ENCODE peak calls at places on chromosomes 16 and 17, in ten cellular contexts. One of them, this sample, is unnamed.
A peak's percentile ranks its signal among the peaks of the same experiment; 100 is the strongest.

GRCh38 chr17:37541880-37542675 is 52.4 kb downstream of the DUSP14 start:
- DNase-seq in hepatocyte: no peak
- DNase-seq in PC-3: no peak
- DNase-seq in psoas muscle: no peak
- DNase-seq in coronary artery: no peak
- DNase-seq in gastrocnemius medialis: no peak
- DNase-seq in esophagus muscularis mucosa: no peak
- DNase-seq in caudate nucleus: no peak
- DNase-seq in dorsolateral prefrontal cortex: no peak
- DNase-seq in heart right ventricle: no peak
- DNase-seq in this sample: no peak

GRCh38 chr16:14324581-14324980 is 253.5 kb downstream of the MRTFB start:
- DNase-seq in esophagus muscularis mucosa: no peak
- DNase-seq in psoas muscle: no peak
- DNase-seq in hepatocyte: peak; percentile 58
- DNase-seq in caudate nucleus: no peak
- DNase-seq in gastrocnemius medialis: no peak
- DNase-seq in PC-3: no peak
- DNase-seq in coronary artery: no peak
- DNase-seq in dorsolateral prefrontal cortex: no peak
- DNase-seq in heart right ventricle: no peak
- DNase-seq in this sample: no peak

GRCh38 chr17:81095608-81095888 is 60.6 kb downstream of the BAIAP2 start:
- DNase-seq in gastrocnemius medialis: no peak
- DNase-seq in PC-3: no peak
- DNase-seq in heart right ventricle: no peak
- DNase-seq in esophagus muscularis mucosa: no peak
- DNase-seq in psoas muscle: no peak
- DNase-seq in caudate nucleus: no peak
- DNase-seq in hepatocyte: no peak
- DNase-seq in coronary artery: no peak
- DNase-seq in dorsolateral prefrontal cortex: no peak
- DNase-seq in this sample: no peak

GRCh38 chr16:17419266-17419665 is 51.5 kb downstream of the XYLT1 start:
- DNase-seq in dorsolateral prefrontal cortex: no peak
- DNase-seq in heart right ventricle: no peak
- DNase-seq in esophagus muscularis mucosa: no peak
- DNase-seq in hepatocyte: no peak
- DNase-seq in gastrocnemius medialis: no peak
- DNase-seq in psoas muscle: no peak
- DNase-seq in coronary artery: no peak
- DNase-seq in PC-3: no peak
- DNase-seq in caudate nucleus: no peak
- DNase-seq in this sample: no peak

GRCh38 chr17:78875738-78876597 is 27.0 kb downstream of the CEP295NL start:
- DNase-seq in caudate nucleus: no peak
- DNase-seq in hepatocyte: no peak
- DNase-seq in gastrocnemius medialis: no peak
- DNase-seq in PC-3: peak; percentile 52
- DNase-seq in esophagus muscularis mucosa: no peak
- DNase-seq in coronary artery: no peak
- DNase-seq in dorsolateral prefrontal cortex: no peak
- DNase-seq in heart right ventricle: no peak
- DNase-seq in psoas muscle: no peak
- DNase-seq in this sample: no peak

GRCh38 chr16:23465179-23465578 is 12.2 kb upstream of the COG7 start:
- DNase-seq in gastrocnemius medialis: no peak
- DNase-seq in esophagus muscularis mucosa: no peak
- DNase-seq in hepatocyte: no peak
- DNase-seq in dorsolateral prefrontal cortex: no peak
- DNase-seq in psoas muscle: no peak
- DNase-seq in caudate nucleus: no peak
- DNase-seq in PC-3: no peak
- DNase-seq in coronary artery: no peak
- DNase-seq in heart right ventricle: no peak
- DNase-seq in this sample: no peak

GRCh38 chr16:349211-349610 is 3.3 kb downstream of the AXIN1 start:
- DNase-seq in caudate nucleus: no peak
- DNase-seq in gastrocnemius medialis: no peak
- DNase-seq in psoas muscle: no peak
- DNase-seq in coronary artery: no peak
- DNase-seq in heart right ventricle: no peak
- DNase-seq in esophagus muscularis mucosa: no peak
- DNase-seq in hepatocyte: no peak
- DNase-seq in dorsolateral prefrontal cortex: no peak
- DNase-seq in PC-3: no peak
- DNase-seq in this sample: no peak

GRCh38 chr16:58678716-58679115 is 5.9 kb downstream of the SLC38A7 start:
- DNase-seq in hepatocyte: no peak
- DNase-seq in dorsolateral prefrontal cortex: peak; percentile 67
- DNase-seq in gastrocnemius medialis: no peak
- DNase-seq in heart right ventricle: peak; percentile 52
- DNase-seq in esophagus muscularis mucosa: no peak
- DNase-seq in caudate nucleus: peak; percentile 4
- DNase-seq in coronary artery: no peak
- DNase-seq in PC-3: peak; percentile 44
- DNase-seq in psoas muscle: peak; percentile 39
- DNase-seq in this sample: no peak

GRCh38 chr17:41935641-41936040 is 5.2 kb downstream of the ODAD4 start:
- DNase-seq in PC-3: no peak
- DNase-seq in dorsolateral prefrontal cortex: no peak
- DNase-seq in esophagus muscularis mucosa: no peak
- DNase-seq in hepatocyte: no peak
- DNase-seq in caudate nucleus: no peak
- DNase-seq in gastrocnemius medialis: no peak
- DNase-seq in coronary artery: no peak
- DNase-seq in heart right ventricle: no peak
- DNase-seq in psoas muscle: no peak
- DNase-seq in this sample: no peak

GRCh38 chr16:1884155-1884760 is 12.3 kb upstream of the MEIOB start:
- DNase-seq in heart right ventricle: no peak
- DNase-seq in esophagus muscularis mucosa: no peak
- DNase-seq in psoas muscle: no peak
- DNase-seq in hepatocyte: no peak
- DNase-seq in coronary artery: no peak
- DNase-seq in PC-3: peak; percentile 34
- DNase-seq in dorsolateral prefrontal cortex: no peak
- DNase-seq in gastrocnemius medialis: no peak
- DNase-seq in caudate nucleus: no peak
- DNase-seq in this sample: no peak

GRCh38 chr17:47694818-47695663 is 1.1 kb downstream of the TBKBP1 start:
- DNase-seq in hepatocyte: peak; percentile 71
- DNase-seq in psoas muscle: peak; percentile 76
- DNase-seq in heart right ventricle: peak; percentile 77
- DNase-seq in caudate nucleus: peak; percentile 35
- DNase-seq in esophagus muscularis mucosa: no peak
- DNase-seq in PC-3: peak; percentile 50
- DNase-seq in coronary artery: no peak
- DNase-seq in gastrocnemius medialis: peak; percentile 48
- DNase-seq in dorsolateral prefrontal cortex: no peak
- DNase-seq in this sample: peak; percentile 68

GRCh38 chr16:71883193-71883848 is 661 bp downstream of the ZNF821 start:
- DNase-seq in heart right ventricle: peak; percentile 46
- DNase-seq in caudate nucleus: peak; percentile 47
- DNase-seq in psoas muscle: no peak
- DNase-seq in dorsolateral prefrontal cortex: no peak
- DNase-seq in coronary artery: no peak
- DNase-seq in hepatocyte: peak; percentile 72
- DNase-seq in esophagus muscularis mucosa: no peak
- DNase-seq in PC-3: peak; percentile 30
- DNase-seq in gastrocnemius medialis: no peak
- DNase-seq in this sample: peak; percentile 33

GRCh38 chr17:36524428-36524876 is 10.2 kb downstream of the MYO19 start:
- DNase-seq in gastrocnemius medialis: no peak
- DNase-seq in dorsolateral prefrontal cortex: no peak
- DNase-seq in coronary artery: no peak
- DNase-seq in heart right ventricle: no peak
- DNase-seq in PC-3: peak; percentile 75
- DNase-seq in psoas muscle: no peak
- DNase-seq in caudate nucleus: no peak
- DNase-seq in hepatocyte: no peak
- DNase-seq in esophagus muscularis mucosa: no peak
- DNase-seq in this sample: no peak

GRCh38 chr16:8673611-8674412 is 605 bp upstream of the ABAT start:
- DNase-seq in gastrocnemius medialis: no peak
- DNase-seq in PC-3: no peak
- DNase-seq in caudate nucleus: no peak
- DNase-seq in coronary artery: no peak
- DNase-seq in esophagus muscularis mucosa: no peak
- DNase-seq in dorsolateral prefrontal cortex: peak; percentile 53
- DNase-seq in heart right ventricle: no peak
- DNase-seq in hepatocyte: no peak
- DNase-seq in psoas muscle: no peak
- DNase-seq in this sample: no peak

GRCh38 chr16:17304124-17304813 is 166.5 kb downstream of the XYLT1 start:
- DNase-seq in gastrocnemius medialis: no peak
- DNase-seq in psoas muscle: no peak
- DNase-seq in caudate nucleus: no peak
- DNase-seq in dorsolateral prefrontal cortex: no peak
- DNase-seq in heart right ventricle: no peak
- DNase-seq in coronary artery: no peak
- DNase-seq in hepatocyte: peak; percentile 70
- DNase-seq in PC-3: peak; percentile 22
- DNase-seq in esophagus muscularis mucosa: no peak
- DNase-seq in this sample: peak; percentile 40

GRCh38 chr17:36591434-36592315 is at the start of gene DHRS11:
- DNase-seq in gastrocnemius medialis: peak; percentile 61
- DNase-seq in hepatocyte: peak; percentile 92
- DNase-seq in PC-3: peak; percentile 67
- DNase-seq in coronary artery: no peak
- DNase-seq in esophagus muscularis mucosa: no peak
- DNase-seq in psoas muscle: peak; percentile 86
- DNase-seq in caudate nucleus: peak; percentile 69
- DNase-seq in dorsolateral prefrontal cortex: peak; percentile 75
- DNase-seq in heart right ventricle: peak; percentile 84
- DNase-seq in this sample: peak; percentile 83

GRCh38 chr17:48290378-48290777 is 139.6 kb downstream of the SKAP1 start:
- DNase-seq in coronary artery: no peak
- DNase-seq in caudate nucleus: no peak
- DNase-seq in psoas muscle: no peak
- DNase-seq in dorsolateral prefrontal cortex: no peak
- DNase-seq in hepatocyte: no peak
- DNase-seq in gastrocnemius medialis: no peak
- DNase-seq in PC-3: peak; percentile 18
- DNase-seq in esophagus muscularis mucosa: no peak
- DNase-seq in heart right ventricle: no peak
- DNase-seq in this sample: no peak

GRCh38 chr16:75340715-75341500 is 89.5 kb upstream of the BCAR1 start:
- DNase-seq in esophagus muscularis mucosa: no peak
- DNase-seq in hepatocyte: peak; percentile 28
- DNase-seq in psoas muscle: no peak
- DNase-seq in caudate nucleus: no peak
- DNase-seq in heart right ventricle: no peak
- DNase-seq in coronary artery: no peak
- DNase-seq in dorsolateral prefrontal cortex: no peak
- DNase-seq in PC-3: peak; percentile 21
- DNase-seq in gastrocnemius medialis: no peak
- DNase-seq in this sample: no peak
- H3K27ac ChIP-seq in esophagus muscularis mucosa: no peak overlapping the region
- H3K27ac ChIP-seq in hepatocyte: peak overlapping the region; percentile 75
- H3K27ac ChIP-seq in psoas muscle: peak overlapping the region; percentile 6
- H3K27ac ChIP-seq in caudate nucleus: no peak overlapping the region
- H3K27ac ChIP-seq in heart right ventricle: no peak overlapping the region
- H3K27ac ChIP-seq in coronary artery: no peak overlapping the region
- H3K27ac ChIP-seq in dorsolateral prefrontal cortex: no peak overlapping the region
- H3K27ac ChIP-seq in PC-3: peak overlapping the region; percentile 85
- H3K27ac ChIP-seq in gastrocnemius medialis: no peak overlapping the region
- H3K27ac ChIP-seq in this sample: no peak overlapping the region

DNA sequence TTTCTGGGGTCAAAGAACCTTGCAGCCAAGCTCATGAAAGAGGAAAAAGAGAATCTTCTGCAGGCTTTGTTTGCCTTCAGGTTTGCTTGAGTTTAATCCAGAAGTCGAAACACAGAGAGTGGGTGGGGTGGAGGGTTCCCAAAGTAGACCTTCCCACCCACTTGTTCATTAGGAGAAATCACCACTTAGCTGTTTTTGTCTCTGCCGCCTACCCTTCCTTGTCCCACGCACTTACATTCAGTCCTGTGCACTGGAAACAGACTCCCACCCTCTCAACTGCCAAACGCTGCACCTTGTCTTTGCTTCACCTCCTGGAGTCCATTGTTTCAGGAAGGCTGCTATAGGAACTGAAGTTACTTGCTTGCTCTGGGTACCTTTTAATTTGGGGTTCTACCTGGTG is 38.6 kb upstream of the RBFOX1 start:
- DNase-seq in caudate nucleus: no peak
- DNase-seq in coronary artery: no peak
- DNase-seq in PC-3: no peak
- DNase-seq in psoas muscle: no peak
- DNase-seq in gastrocnemius medialis: no peak
- DNase-seq in esophagus muscularis mucosa: no peak
- DNase-seq in heart right ventricle: no peak
- DNase-seq in hepatocyte: no peak
- DNase-seq in dorsolateral prefrontal cortex: no peak
- DNase-seq in this sample: no peak
- H3K27ac ChIP-seq in caudate nucleus: no peak overlapping the region
- H3K27ac ChIP-seq in coronary artery: no peak overlapping the region
- H3K27ac ChIP-seq in PC-3: no peak overlapping the region
- H3K27ac ChIP-seq in psoas muscle: no peak overlapping the region
- H3K27ac ChIP-seq in gastrocnemius medialis: no peak overlapping the region
- H3K27ac ChIP-seq in esophagus muscularis mucosa: no peak overlapping the region
- H3K27ac ChIP-seq in heart right ventricle: no peak overlapping the region
- H3K27ac ChIP-seq in hepatocyte: no peak overlapping the region
- H3K27ac ChIP-seq in dorsolateral prefrontal cortex: no peak overlapping the region
- H3K27ac ChIP-seq in this sample: no peak overlapping the region

GRCh38 chr16:46857261-46857962 is 26.4 kb upstream of the C16orf87 start:
- DNase-seq in PC-3: peak; percentile 44
- DNase-seq in dorsolateral prefrontal cortex: peak; percentile 56
- DNase-seq in psoas muscle: no peak
- DNase-seq in heart right ventricle: no peak
- DNase-seq in caudate nucleus: peak; percentile 6
- DNase-seq in coronary artery: no peak
- DNase-seq in hepatocyte: peak; percentile 60
- DNase-seq in esophagus muscularis mucosa: no peak
- DNase-seq in gastrocnemius medialis: peak; percentile 3
- DNase-seq in this sample: no peak
- H3K27ac ChIP-seq in PC-3: no peak overlapping the region
- H3K27ac ChIP-seq in dorsolateral prefrontal cortex: peak overlapping the region; percentile 41
- H3K27ac ChIP-seq in psoas muscle: peak overlapping the region; percentile 83
- H3K27ac ChIP-seq in heart right ventricle: no peak overlapping the region
- H3K27ac ChIP-seq in caudate nucleus: peak overlapping the region; percentile 53
- H3K27ac ChIP-seq in coronary artery: no peak overlapping the region
- H3K27ac ChIP-seq in hepatocyte: no peak overlapping the region
- H3K27ac ChIP-seq in esophagus muscularis mucosa: peak overlapping the region; percentile 40
- H3K27ac ChIP-seq in gastrocnemius medialis: peak overlapping the region; percentile 60
- H3K27ac ChIP-seq in this sample: no peak overlapping the region

GRCh38 chr16:68529608-68529930 is 9.5 kb upstream of the ZFP90 start:
- DNase-seq in caudate nucleus: no peak
- DNase-seq in coronary artery: no peak
- DNase-seq in hepatocyte: no peak
- DNase-seq in PC-3: no peak
- DNase-seq in heart right ventricle: no peak
- DNase-seq in gastrocnemius medialis: no peak
- DNase-seq in esophagus muscularis mucosa: no peak
- DNase-seq in dorsolateral prefrontal cortex: no peak
- DNase-seq in psoas muscle: no peak
- DNase-seq in this sample: no peak
- H3K27ac ChIP-seq in caudate nucleus: no peak overlapping the region
- H3K27ac ChIP-seq in coronary artery: no peak overlapping the region
- H3K27ac ChIP-seq in hepatocyte: peak overlapping the region; percentile 41
- H3K27ac ChIP-seq in PC-3: no peak overlapping the region
- H3K27ac ChIP-seq in heart right ventricle: no peak overlapping the region
- H3K27ac ChIP-seq in gastrocnemius medialis: no peak overlapping the region
- H3K27ac ChIP-seq in esophagus muscularis mucosa: no peak overlapping the region
- H3K27ac ChIP-seq in dorsolateral prefrontal cortex: peak overlapping the region; percentile 79
- H3K27ac ChIP-seq in psoas muscle: no peak overlapping the region
- H3K27ac ChIP-seq in this sample: no peak overlapping the region

GRCh38 chr16:85235988-85236831 is 123.9 kb upstream of the CIBAR2 start:
- DNase-seq in esophagus muscularis mucosa: no peak
- DNase-seq in hepatocyte: no peak
- DNase-seq in heart right ventricle: peak; percentile 63
- DNase-seq in coronary artery: no peak
- DNase-seq in psoas muscle: no peak
- DNase-seq in PC-3: no peak
- DNase-seq in dorsolateral prefrontal cortex: no peak
- DNase-seq in caudate nucleus: no peak
- DNase-seq in gastrocnemius medialis: no peak
- DNase-seq in this sample: no peak
- H3K27ac ChIP-seq in esophagus muscularis mucosa: peak overlapping the region; percentile 83
- H3K27ac ChIP-seq in hepatocyte: peak overlapping the region; percentile 97
- H3K27ac ChIP-seq in heart right ventricle: no peak overlapping the region
- H3K27ac ChIP-seq in coronary artery: no peak overlapping the region
- H3K27ac ChIP-seq in psoas muscle: no peak overlapping the region
- H3K27ac ChIP-seq in PC-3: no peak overlapping the region
- H3K27ac ChIP-seq in dorsolateral prefrontal cortex: no peak overlapping the region
- H3K27ac ChIP-seq in caudate nucleus: no peak overlapping the region
- H3K27ac ChIP-seq in gastrocnemius medialis: no peak overlapping the region
- H3K27ac ChIP-seq in this sample: peak overlapping the region; percentile 4

This sample was measured in lung.